ENCODE peak calls at places on chromosomes 1 and 21, in eight cellular contexts. B is SJSA1; C is stimulated activated CD4-positive, alpha-beta T cell treated with anti-CD3 and anti-CD28 coated beads, Interleukin-1b, Interleukin-23, amount 100 ng/mL, for 24 hours; P is body of pancreas; Z is T1000; F is T-cell; S is GM12892; H is head of caudate nucleus. W is an unnamed sample.

GRCh38 chr1:61237659-61238370 is 155.5 kb downstream of the NFIA start:
- DNase-seq in F (no peak), C (no peak), S (no peak), Z (no peak), H (no peak), B (no peak), P (no peak), W (no peak)

GRCh38 chr1:76066390-76066789 is 8.2 kb upstream of the ST6GALNAC3 start:
- DNase-seq in S (no peak), C (no peak), F (no peak), Z (no peak), H (no peak), P (no peak), B (no peak), W (no peak)

GRCh38 chr1:65323246-65323645 is 13.9 kb downstream of the DNAJC6 start:
- DNase-seq in H (no peak), S (no peak), Z (no peak), B (no peak), F (no peak), P (no peak), C (no peak), W (no peak)

GRCh38 chr1:156012051-156012817 is 8.5 kb downstream of the SSR2 start:
- DNase-seq in S (peak; percentile 44), Z (no peak), F (no peak), B (no peak), H (no peak), P (no peak), C (no peak), W (no peak)

GRCh38 chr1:224080082-224080774 is 33.7 kb upstream of the FBXO28 start:
- DNase-seq in S (no peak), B (peak; percentile 46), Z (no peak), H (no peak), P (no peak), C (no peak), F (no peak), W (no peak)

GRCh38 chr1:113903496-113904291 is 905 bp downstream of the AP4B1 start:
- DNase-seq in P (no peak), H (peak; percentile 29), S (no peak), Z (no peak), F (no peak), C (no peak), B (no peak), W (no peak)

GRCh38 chr21:25297117-25297516 is 310.2 kb downstream of the MRPL39 start:
- DNase-seq in P (no peak), F (no peak), S (no peak), H (no peak), B (no peak), C (no peak), Z (no peak), W (no peak)

GRCh38 chr1:176880954-176881595 is 283.4 kb downstream of the ASTN1 start:
- DNase-seq in H (peak; percentile 78), Z (peak; percentile 26), B (peak; percentile 79), F (peak; percentile 10), C (peak; percentile 21), P (peak; percentile 81), S (peak; percentile 29), W (peak; percentile 11)

GRCh38 chr1:192003295-192004083 is 154.8 kb upstream of the RGS18 start:
- DNase-seq in Z (no peak), H (no peak), P (no peak), B (no peak), F (no peak), S (no peak), C (no peak), W (no peak)